ENCODE peak calls at places on chromosomes 3 and 15, in seven cellular contexts. R is NCI-H524; N is left ventricle myocardium inferior; F is NCI-H1092 treated with DMSO at 0.1 percent for 48 hours; P is NCI-H1417; C is cardiac muscle cell; E is activated effector memory CD4-positive, alpha-beta T cell treated with Interleukin-2 at 50 U/mL for 16 hours. U is an unnamed sample.

GRCh38 chr3:145182196-145182911 is 978.6 kb downstream of the PLOD2 start:
- DNase-seq in P (no peak), N (no peak), C (no peak), R (no peak), E (no peak), F (no peak), U (no peak)

GRCh38 chr15:82943176-82943575 is 9.3 kb downstream of the HOMER2 start:
- DNase-seq in C (no peak), F (no peak), N (no peak), R (no peak), P (no peak), E (no peak), U (no peak)

GRCh38 chr3:56611364-56611763 is 54.4 kb downstream of the CCDC66 start:
- DNase-seq in N (no peak), R (no peak), F (no peak), P (no peak), E (no peak), C (no peak), U (no peak)

GRCh38 chr3:143000525-143000924 is 845 bp upstream of the U2SURP start:
- DNase-seq in F (no peak), R (peak; percentile 16), C (peak; percentile 46), P (peak; percentile 66), E (no peak), N (no peak), U (no peak)

GRCh38 chr3:115396801-115397200 is 226.5 kb upstream of the GAP43 start:
- DNase-seq in N (no peak), F (no peak), P (no peak), C (no peak), R (no peak), E (no peak), U (no peak)

GRCh38 chr3:10557783-10558373 is 52.5 kb upstream of the ATP2B2 start:
- DNase-seq in N (no peak), P (no peak), E (no peak), F (no peak), C (peak; percentile 7), R (no peak), U (no peak)

GRCh38 chr3:188091746-188092145 is 62.2 kb upstream of the LPP start:
- DNase-seq in F (no peak), R (no peak), C (no peak), E (no peak), N (no peak), P (no peak), U (no peak)

GRCh38 chr3:191401775-191402357 is 59.1 kb upstream of the PYDC2 start:
- DNase-seq in E (no peak), F (no peak), R (peak; percentile 26), N (no peak), C (no peak), P (no peak), U (no peak)

GRCh38 chr3:130386604-130387263 is 41.3 kb downstream of the COL6A5 start:
- DNase-seq in C (peak; percentile 56), P (no peak), E (no peak), R (no peak), N (no peak), F (no peak), U (no peak)

GRCh38 chr15:49309889-49310288 is 113.2 kb upstream of the FGF7 start:
- DNase-seq in F (no peak), N (no peak), R (peak; percentile 27), E (no peak), P (no peak), C (peak; percentile 25), U (no peak)

GRCh38 chr3:8851703-8852102 is 82.3 kb upstream of the OXTR start:
- DNase-seq in R (no peak), N (no peak), F (no peak), E (no peak), P (no peak), C (peak; percentile 73), U (no peak)

GRCh38 chr15:70099966-70100494 is 2.3 kb upstream of the TLE3 start:
- DNase-seq in P (no peak), E (no peak), F (no peak), R (peak; percentile 71), C (peak; percentile 41), N (no peak), U (no peak)

GRCh38 chr3:49362579-49362978 is 4.4 kb upstream of the GPX1 start:
- DNase-seq in N (no peak), P (no peak), C (no peak), R (no peak), F (no peak), E (no peak), U (no peak)

U was measured in glutamatergic neuron.